ENCODE peak calls at places on chromosomes 5 and 9, in seven cellular contexts. One of them, this sample, is unnamed.

GRCh38 chr5:36648426-36648825 is 42.0 kb downstream of the SLC1A3 start:
- DNase-seq in HT1080: no peak
- DNase-seq in stimulated activated CD4-positive, alpha-beta T cell treated with anti-CD3 and anti-CD28 coated beads, Interleukin-1b, Interleukin-23, amount 100 ng/mL, for 4 hours: no peak
- DNase-seq in activated T-cell treated with anti-CD3 and anti-CD28 coated beads, Interleukin-2, amount 50 U/mL, for 4 hours: no peak
- DNase-seq in A172: no peak
- DNase-seq in GM12878: no peak
- DNase-seq in cardiac fibroblast: no peak
- DNase-seq in this sample: no peak

GRCh38 chr5:180296778-180297177 is 4.9 kb upstream of the MAPK9 start:
- DNase-seq in stimulated activated CD4-positive, alpha-beta T cell treated with anti-CD3 and anti-CD28 coated beads, Interleukin-1b, Interleukin-23, amount 100 ng/mL, for 4 hours: no peak
- DNase-seq in GM12878: no peak
- DNase-seq in activated T-cell treated with anti-CD3 and anti-CD28 coated beads, Interleukin-2, amount 50 U/mL, for 4 hours: no peak
- DNase-seq in cardiac fibroblast: peak; percentile 49
- DNase-seq in HT1080: no peak
- DNase-seq in A172: no peak
- DNase-seq in this sample: no peak

GRCh38 chr5:67160985-67161384 is 35.6 kb downstream of the CD180 start:
- DNase-seq in cardiac fibroblast: peak; percentile 67
- DNase-seq in activated T-cell treated with anti-CD3 and anti-CD28 coated beads, Interleukin-2, amount 50 U/mL, for 4 hours: peak; percentile 26
- DNase-seq in stimulated activated CD4-positive, alpha-beta T cell treated with anti-CD3 and anti-CD28 coated beads, Interleukin-1b, Interleukin-23, amount 100 ng/mL, for 4 hours: no peak
- DNase-seq in A172: peak; percentile 80
- DNase-seq in GM12878: no peak
- DNase-seq in HT1080: peak; percentile 70
- DNase-seq in this sample: no peak

GRCh38 chr9:97237951-97238851 is 69.3 kb upstream of the CCDC180 start:
- DNase-seq in stimulated activated CD4-positive, alpha-beta T cell treated with anti-CD3 and anti-CD28 coated beads, Interleukin-1b, Interleukin-23, amount 100 ng/mL, for 4 hours: peak; percentile 61
- DNase-seq in cardiac fibroblast: peak; percentile 73
- DNase-seq in HT1080: peak; percentile 87
- DNase-seq in GM12878: no peak
- DNase-seq in A172: peak; percentile 87
- DNase-seq in activated T-cell treated with anti-CD3 and anti-CD28 coated beads, Interleukin-2, amount 50 U/mL, for 4 hours: peak; percentile 61
- DNase-seq in this sample: peak; percentile 56

GRCh38 chr5:107026098-107026497 is 644.6 kb downstream of the EFNA5 start:
- DNase-seq in cardiac fibroblast: no peak
- DNase-seq in GM12878: no peak
- DNase-seq in HT1080: no peak
- DNase-seq in activated T-cell treated with anti-CD3 and anti-CD28 coated beads, Interleukin-2, amount 50 U/mL, for 4 hours: no peak
- DNase-seq in stimulated activated CD4-positive, alpha-beta T cell treated with anti-CD3 and anti-CD28 coated beads, Interleukin-1b, Interleukin-23, amount 100 ng/mL, for 4 hours: no peak
- DNase-seq in A172: no peak
- DNase-seq in this sample: no peak

GRCh38 chr9:93871286-93871685 is 83.9 kb downstream of the BARX1 start:
- DNase-seq in GM12878: no peak
- DNase-seq in cardiac fibroblast: no peak
- DNase-seq in A172: no peak
- DNase-seq in stimulated activated CD4-positive, alpha-beta T cell treated with anti-CD3 and anti-CD28 coated beads, Interleukin-1b, Interleukin-23, amount 100 ng/mL, for 4 hours: no peak
- DNase-seq in activated T-cell treated with anti-CD3 and anti-CD28 coated beads, Interleukin-2, amount 50 U/mL, for 4 hours: no peak
- DNase-seq in HT1080: no peak
- DNase-seq in this sample: no peak

GRCh38 chr9:91914404-91914803 is 35.6 kb downstream of the ROR2 start:
- DNase-seq in HT1080: no peak
- DNase-seq in GM12878: no peak
- DNase-seq in A172: no peak
- DNase-seq in stimulated activated CD4-positive, alpha-beta T cell treated with anti-CD3 and anti-CD28 coated beads, Interleukin-1b, Interleukin-23, amount 100 ng/mL, for 4 hours: no peak
- DNase-seq in activated T-cell treated with anti-CD3 and anti-CD28 coated beads, Interleukin-2, amount 50 U/mL, for 4 hours: no peak
- DNase-seq in cardiac fibroblast: no peak
- DNase-seq in this sample: no peak

GRCh38 chr5:31193591-31194457 is at the start of gene CDH6:
- DNase-seq in GM12878: no peak
- DNase-seq in stimulated activated CD4-positive, alpha-beta T cell treated with anti-CD3 and anti-CD28 coated beads, Interleukin-1b, Interleukin-23, amount 100 ng/mL, for 4 hours: no peak
- DNase-seq in A172: no peak
- DNase-seq in activated T-cell treated with anti-CD3 and anti-CD28 coated beads, Interleukin-2, amount 50 U/mL, for 4 hours: no peak
- DNase-seq in cardiac fibroblast: peak; percentile 43
- DNase-seq in HT1080: no peak
- DNase-seq in this sample: peak; percentile 25

GRCh38 chr5:6083311-6083941 is 294.9 kb downstream of the MED10 start:
- DNase-seq in HT1080: no peak
- DNase-seq in GM12878: no peak
- DNase-seq in activated T-cell treated with anti-CD3 and anti-CD28 coated beads, Interleukin-2, amount 50 U/mL, for 4 hours: no peak
- DNase-seq in A172: no peak
- DNase-seq in cardiac fibroblast: no peak
- DNase-seq in stimulated activated CD4-positive, alpha-beta T cell treated with anti-CD3 and anti-CD28 coated beads, Interleukin-1b, Interleukin-23, amount 100 ng/mL, for 4 hours: no peak
- DNase-seq in this sample: no peak

GRCh38 chr5:135353952-135354721 is 44.9 kb downstream of the MACROH2A1 start:
- DNase-seq in cardiac fibroblast: peak; percentile 91
- DNase-seq in A172: no peak
- DNase-seq in HT1080: peak; percentile 46
- DNase-seq in stimulated activated CD4-positive, alpha-beta T cell treated with anti-CD3 and anti-CD28 coated beads, Interleukin-1b, Interleukin-23, amount 100 ng/mL, for 4 hours: no peak
- DNase-seq in activated T-cell treated with anti-CD3 and anti-CD28 coated beads, Interleukin-2, amount 50 U/mL, for 4 hours: no peak
- DNase-seq in GM12878: no peak
- DNase-seq in this sample: no peak

GRCh38 chr9:132965478-132965877 is 13.0 kb upstream of the GFI1B start:
- DNase-seq in stimulated activated CD4-positive, alpha-beta T cell treated with anti-CD3 and anti-CD28 coated beads, Interleukin-1b, Interleukin-23, amount 100 ng/mL, for 4 hours: no peak
- DNase-seq in GM12878: no peak
- DNase-seq in cardiac fibroblast: no peak
- DNase-seq in activated T-cell treated with anti-CD3 and anti-CD28 coated beads, Interleukin-2, amount 50 U/mL, for 4 hours: no peak
- DNase-seq in HT1080: no peak
- DNase-seq in A172: no peak
- DNase-seq in this sample: no peak

GRCh38 chr5:147530801-147531389 is 21.0 kb upstream of the DPYSL3 start:
- DNase-seq in HT1080: peak; percentile 91
- DNase-seq in GM12878: no peak
- DNase-seq in A172: peak; percentile 92
- DNase-seq in activated T-cell treated with anti-CD3 and anti-CD28 coated beads, Interleukin-2, amount 50 U/mL, for 4 hours: no peak
- DNase-seq in stimulated activated CD4-positive, alpha-beta T cell treated with anti-CD3 and anti-CD28 coated beads, Interleukin-1b, Interleukin-23, amount 100 ng/mL, for 4 hours: no peak
- DNase-seq in cardiac fibroblast: peak; percentile 93
- DNase-seq in this sample: no peak

GRCh38 chr9:70255521-70255920 is 3.3 kb upstream of the SMC5 start:
- DNase-seq in activated T-cell treated with anti-CD3 and anti-CD28 coated beads, Interleukin-2, amount 50 U/mL, for 4 hours: no peak
- DNase-seq in GM12878: no peak
- DNase-seq in stimulated activated CD4-positive, alpha-beta T cell treated with anti-CD3 and anti-CD28 coated beads, Interleukin-1b, Interleukin-23, amount 100 ng/mL, for 4 hours: no peak
- DNase-seq in A172: no peak
- DNase-seq in cardiac fibroblast: peak; percentile 64
- DNase-seq in HT1080: no peak
- DNase-seq in this sample: no peak

GRCh38 chr9:124593080-124594058 is 86.2 kb upstream of the NR5A1 start:
- DNase-seq in GM12878: no peak
- DNase-seq in HT1080: no peak
- DNase-seq in stimulated activated CD4-positive, alpha-beta T cell treated with anti-CD3 and anti-CD28 coated beads, Interleukin-1b, Interleukin-23, amount 100 ng/mL, for 4 hours: no peak
- DNase-seq in A172: no peak
- DNase-seq in activated T-cell treated with anti-CD3 and anti-CD28 coated beads, Interleukin-2, amount 50 U/mL, for 4 hours: no peak
- DNase-seq in cardiac fibroblast: no peak
- DNase-seq in this sample: no peak

GRCh38 chr5:178450121-178450631 is 140.0 kb downstream of the COL23A1 start:
- DNase-seq in GM12878: no peak
- DNase-seq in HT1080: no peak
- DNase-seq in A172: no peak
- DNase-seq in activated T-cell treated with anti-CD3 and anti-CD28 coated beads, Interleukin-2, amount 50 U/mL, for 4 hours: no peak
- DNase-seq in cardiac fibroblast: no peak
- DNase-seq in stimulated activated CD4-positive, alpha-beta T cell treated with anti-CD3 and anti-CD28 coated beads, Interleukin-1b, Interleukin-23, amount 100 ng/mL, for 4 hours: no peak
- DNase-seq in this sample: no peak

GRCh38 chr9:131113655-131114563 is 11.5 kb upstream of the NUP214 start:
- DNase-seq in GM12878: no peak
- DNase-seq in activated T-cell treated with anti-CD3 and anti-CD28 coated beads, Interleukin-2, amount 50 U/mL, for 4 hours: no peak
- DNase-seq in cardiac fibroblast: no peak
- DNase-seq in HT1080: no peak
- DNase-seq in A172: no peak
- DNase-seq in stimulated activated CD4-positive, alpha-beta T cell treated with anti-CD3 and anti-CD28 coated beads, Interleukin-1b, Interleukin-23, amount 100 ng/mL, for 4 hours: no peak
- DNase-seq in this sample: no peak

GRCh38 chr9:133518193-133518592 is 6.6 kb downstream of the MYMK start:
- DNase-seq in cardiac fibroblast: no peak
- DNase-seq in stimulated activated CD4-positive, alpha-beta T cell treated with anti-CD3 and anti-CD28 coated beads, Interleukin-1b, Interleukin-23, amount 100 ng/mL, for 4 hours: no peak
- DNase-seq in activated T-cell treated with anti-CD3 and anti-CD28 coated beads, Interleukin-2, amount 50 U/mL, for 4 hours: no peak
- DNase-seq in A172: no peak
- DNase-seq in GM12878: no peak
- DNase-seq in HT1080: no peak
- DNase-seq in this sample: no peak

GRCh38 chr5:137234973-137235943 is 263.9 kb downstream of the SPOCK1 start:
- DNase-seq in A172: peak; percentile 18
- DNase-seq in activated T-cell treated with anti-CD3 and anti-CD28 coated beads, Interleukin-2, amount 50 U/mL, for 4 hours: no peak
- DNase-seq in HT1080: peak; percentile 70
- DNase-seq in GM12878: no peak
- DNase-seq in cardiac fibroblast: peak; percentile 19
- DNase-seq in stimulated activated CD4-positive, alpha-beta T cell treated with anti-CD3 and anti-CD28 coated beads, Interleukin-1b, Interleukin-23, amount 100 ng/mL, for 4 hours: no peak
- DNase-seq in this sample: no peak

GRCh38 chr9:136327313-136327971 is at the start of gene GPSM1:
- DNase-seq in GM12878: no peak
- DNase-seq in cardiac fibroblast: peak; percentile 38
- DNase-seq in HT1080: no peak
- DNase-seq in A172: no peak
- DNase-seq in activated T-cell treated with anti-CD3 and anti-CD28 coated beads, Interleukin-2, amount 50 U/mL, for 4 hours: peak; percentile 49
- DNase-seq in stimulated activated CD4-positive, alpha-beta T cell treated with anti-CD3 and anti-CD28 coated beads, Interleukin-1b, Interleukin-23, amount 100 ng/mL, for 4 hours: peak; percentile 55
- DNase-seq in this sample: peak; percentile 51

GRCh38 chr5:132464155-132464939 is 26.2 kb downstream of the IRF1 start:
- DNase-seq in GM12878: no peak
- DNase-seq in stimulated activated CD4-positive, alpha-beta T cell treated with anti-CD3 and anti-CD28 coated beads, Interleukin-1b, Interleukin-23, amount 100 ng/mL, for 4 hours: no peak
- DNase-seq in HT1080: no peak
- DNase-seq in activated T-cell treated with anti-CD3 and anti-CD28 coated beads, Interleukin-2, amount 50 U/mL, for 4 hours: no peak
- DNase-seq in A172: no peak
- DNase-seq in cardiac fibroblast: no peak
- DNase-seq in this sample: no peak

GRCh38 chr5:59709833-59710232 is 183.7 kb downstream of the PDE4D start:
- DNase-seq in cardiac fibroblast: peak; percentile 82
- DNase-seq in GM12878: no peak
- DNase-seq in activated T-cell treated with anti-CD3 and anti-CD28 coated beads, Interleukin-2, amount 50 U/mL, for 4 hours: no peak
- DNase-seq in stimulated activated CD4-positive, alpha-beta T cell treated with anti-CD3 and anti-CD28 coated beads, Interleukin-1b, Interleukin-23, amount 100 ng/mL, for 4 hours: no peak
- DNase-seq in A172: peak; percentile 29
- DNase-seq in HT1080: peak; percentile 38
- DNase-seq in this sample: no peak

GRCh38 chr9:128548876-128549275 is 3.5 kb upstream of the SPTAN1 start:
- DNase-seq in A172: no peak
- DNase-seq in GM12878: no peak
- DNase-seq in HT1080: no peak
- DNase-seq in activated T-cell treated with anti-CD3 and anti-CD28 coated beads, Interleukin-2, amount 50 U/mL, for 4 hours: no peak
- DNase-seq in cardiac fibroblast: no peak
- DNase-seq in stimulated activated CD4-positive, alpha-beta T cell treated with anti-CD3 and anti-CD28 coated beads, Interleukin-1b, Interleukin-23, amount 100 ng/mL, for 4 hours: no peak
- DNase-seq in this sample: no peak

GRCh38 chr9:113886003-113886324 is 9.9 kb downstream of the ZNF618 start:
- DNase-seq in activated T-cell treated with anti-CD3 and anti-CD28 coated beads, Interleukin-2, amount 50 U/mL, for 4 hours: no peak
- DNase-seq in cardiac fibroblast: peak; percentile 30
- DNase-seq in GM12878: no peak
- DNase-seq in stimulated activated CD4-positive, alpha-beta T cell treated with anti-CD3 and anti-CD28 coated beads, Interleukin-1b, Interleukin-23, amount 100 ng/mL, for 4 hours: no peak
- DNase-seq in HT1080: no peak
- DNase-seq in A172: no peak
- DNase-seq in this sample: no peak

GRCh38 chr5:150298701-150299451 is 3.8 kb downstream of the ARSI start:
- DNase-seq in HT1080: peak; percentile 83
- DNase-seq in activated T-cell treated with anti-CD3 and anti-CD28 coated beads, Interleukin-2, amount 50 U/mL, for 4 hours: no peak
- DNase-seq in GM12878: no peak
- DNase-seq in cardiac fibroblast: peak; percentile 93
- DNase-seq in stimulated activated CD4-positive, alpha-beta T cell treated with anti-CD3 and anti-CD28 coated beads, Interleukin-1b, Interleukin-23, amount 100 ng/mL, for 4 hours: no peak
- DNase-seq in A172: peak; percentile 91
- DNase-seq in this sample: no peak

GRCh38 chr5:12623408-12623807 is 719.2 kb upstream of the CTNND2 start:
- DNase-seq in cardiac fibroblast: no peak
- DNase-seq in activated T-cell treated with anti-CD3 and anti-CD28 coated beads, Interleukin-2, amount 50 U/mL, for 4 hours: no peak
- DNase-seq in GM12878: no peak
- DNase-seq in stimulated activated CD4-positive, alpha-beta T cell treated with anti-CD3 and anti-CD28 coated beads, Interleukin-1b, Interleukin-23, amount 100 ng/mL, for 4 hours: no peak
- DNase-seq in HT1080: no peak
- DNase-seq in A172: no peak
- DNase-seq in this sample: no peak

GRCh38 chr5:29001666-29002065 is 1963.3 kb upstream of the CDH9 start:
- DNase-seq in HT1080: peak; percentile 11
- DNase-seq in A172: peak; percentile 8
- DNase-seq in activated T-cell treated with anti-CD3 and anti-CD28 coated beads, Interleukin-2, amount 50 U/mL, for 4 hours: no peak
- DNase-seq in GM12878: no peak
- DNase-seq in stimulated activated CD4-positive, alpha-beta T cell treated with anti-CD3 and anti-CD28 coated beads, Interleukin-1b, Interleukin-23, amount 100 ng/mL, for 4 hours: no peak
- DNase-seq in cardiac fibroblast: no peak
- DNase-seq in this sample: no peak

This sample was measured in mesothelial cell of epicardium.